ENCODE peak calls at places on chromosomes 7 and 10, in four cellular contexts. One of them, this sample, is unnamed. For H3K9me3, the result is how much of the 10 kb centered on the place peaks cover.

GRCh38 chr10:97892961-97893360 is 43.3 kb downstream of the GOLGA7B start:
- DNase-seq in endodermal cell: no peak
- DNase-seq in IMR-90: no peak
- DNase-seq in CD4-positive, alpha-beta T cell: no peak
- DNase-seq in this sample: no peak

GRCh38 chr7:94028768-94029167 is 24.6 kb upstream of the BET1 start:
- DNase-seq in endodermal cell: no peak
- DNase-seq in IMR-90: peak
- DNase-seq in CD4-positive, alpha-beta T cell: no peak
- DNase-seq in this sample: no peak

GRCh38 chr7:4683043-4683883 is 1.2 kb downstream of the FOXK1 start:
- DNase-seq in endodermal cell: no peak
- DNase-seq in IMR-90: no peak
- DNase-seq in CD4-positive, alpha-beta T cell: peak
- DNase-seq in this sample: peak

GRCh38 chr7:104341545-104341944 is 13.1 kb downstream of the LHFPL3 start:
- DNase-seq in endodermal cell: peak
- DNase-seq in IMR-90: no peak
- DNase-seq in CD4-positive, alpha-beta T cell: no peak
- DNase-seq in this sample: no peak

GRCh38 chr10:93352638-93353383 is 129.3 kb downstream of the MYOF start:
- DNase-seq in endodermal cell: peak
- DNase-seq in IMR-90: peak
- DNase-seq in CD4-positive, alpha-beta T cell: no peak
- DNase-seq in this sample: peak

GRCh38 chr7:132045481-132045980 is 489.1 kb upstream of the PODXL start:
- DNase-seq in endodermal cell: no peak
- DNase-seq in IMR-90: no peak
- DNase-seq in CD4-positive, alpha-beta T cell: no peak
- DNase-seq in this sample: no peak

GRCh38 chr7:38057829-38058228 is 120.2 kb upstream of the STARD3NL start:
- DNase-seq in endodermal cell: no peak
- DNase-seq in IMR-90: no peak
- DNase-seq in CD4-positive, alpha-beta T cell: no peak
- DNase-seq in this sample: no peak

GRCh38 chr10:99522511-99523250 is 10.1 kb upstream of the NKX2-3 start:
- DNase-seq in endodermal cell: peak
- DNase-seq in IMR-90: no peak
- DNase-seq in CD4-positive, alpha-beta T cell: no peak
- DNase-seq in this sample: no peak

GRCh38 chr7:610531-611280 is 91.1 kb upstream of the PDGFA start:
- DNase-seq in endodermal cell: no peak
- DNase-seq in IMR-90: peak
- DNase-seq in CD4-positive, alpha-beta T cell: no peak
- DNase-seq in this sample: no peak

GRCh38 chr7:50727072-50727471 is 55.6 kb downstream of the GRB10 start:
- DNase-seq in endodermal cell: peak
- DNase-seq in IMR-90: peak
- DNase-seq in CD4-positive, alpha-beta T cell: no peak
- DNase-seq in this sample: no peak

GRCh38 chr10:46523881-46524470 is 32.5 kb downstream of the GPRIN2 start:
- DNase-seq in endodermal cell: peak
- DNase-seq in IMR-90: peak
- DNase-seq in CD4-positive, alpha-beta T cell: no peak
- DNase-seq in this sample: no peak

GRCh38 chr7:115494529-115495147 is 535.9 kb downstream of the TFEC start:
- DNase-seq in endodermal cell: no peak
- DNase-seq in IMR-90: no peak
- DNase-seq in CD4-positive, alpha-beta T cell: no peak
- DNase-seq in this sample: no peak

GRCh38 chr7:36283711-36284130 is 105.9 kb upstream of the ANLN start:
- DNase-seq in endodermal cell: peak
- DNase-seq in IMR-90: no peak
- DNase-seq in CD4-positive, alpha-beta T cell: no peak
- DNase-seq in this sample: no peak

GRCh38 chr10:30968711-30969110 is 63.0 kb downstream of the ZNF438 start:
- DNase-seq in endodermal cell: no peak
- DNase-seq in IMR-90: no peak
- DNase-seq in CD4-positive, alpha-beta T cell: no peak
- DNase-seq in this sample: no peak

GRCh38 chr7:51029131-51029530 is 246.4 kb upstream of the GRB10 start:
- DNase-seq in endodermal cell: no peak
- DNase-seq in IMR-90: no peak
- DNase-seq in CD4-positive, alpha-beta T cell: no peak
- DNase-seq in this sample: no peak

GRCh38 chr7:70384891-70385290 is 747.1 kb upstream of the GALNT17 start:
- DNase-seq in endodermal cell: no peak
- DNase-seq in IMR-90: peak
- DNase-seq in CD4-positive, alpha-beta T cell: no peak
- DNase-seq in this sample: no peak

GRCh38 chr7:69309601-69310000 is 288.7 kb upstream of the AUTS2 start:
- DNase-seq in endodermal cell: no peak
- DNase-seq in IMR-90: no peak
- DNase-seq in CD4-positive, alpha-beta T cell: no peak
- DNase-seq in this sample: no peak

GRCh38 chr10:72852428-72852827 is 41.1 kb upstream of the OIT3 start:
- DNase-seq in endodermal cell: no peak
- DNase-seq in IMR-90: no peak
- DNase-seq in CD4-positive, alpha-beta T cell: no peak
- DNase-seq in this sample: no peak

GRCh38 chr7:44977304-44977858 is 1.4 kb downstream of the MYO1G start:
- DNase-seq in endodermal cell: no peak
- DNase-seq in IMR-90: no peak
- DNase-seq in CD4-positive, alpha-beta T cell: peak
- DNase-seq in this sample: peak

GRCh38 chr7:96303105-96303685 is 18.7 kb downstream of the SLC25A13 start:
- DNase-seq in endodermal cell: peak
- DNase-seq in IMR-90: peak
- DNase-seq in CD4-positive, alpha-beta T cell: no peak
- DNase-seq in this sample: no peak

GRCh38 chr7:132381742-132382472 is 194.4 kb downstream of the PLXNA4 start:
- DNase-seq in endodermal cell: peak
- DNase-seq in IMR-90: no peak
- DNase-seq in CD4-positive, alpha-beta T cell: no peak
- DNase-seq in this sample: no peak

GRCh38 chr7:121330053-121330833 is 1.4 kb downstream of the WNT16 start:
- DNase-seq in endodermal cell: peak
- DNase-seq in IMR-90: no peak
- DNase-seq in CD4-positive, alpha-beta T cell: no peak
- DNase-seq in this sample: no peak

GRCh38 chr7:50369408-50370026 is 65.0 kb downstream of the IKZF1 start:
- DNase-seq in endodermal cell: peak
- DNase-seq in IMR-90: no peak
- DNase-seq in CD4-positive, alpha-beta T cell: peak
- DNase-seq in this sample: peak

GRCh38 chr7:45296748-45297147 is 139.2 kb downstream of the RAMP3 start:
- DNase-seq in endodermal cell: no peak
- DNase-seq in IMR-90: no peak
- DNase-seq in CD4-positive, alpha-beta T cell: no peak
- DNase-seq in this sample: no peak

GRCh38 chr7:137670521-137671064 is 176.2 kb downstream of the DGKI start:
- DNase-seq in endodermal cell: no peak
- DNase-seq in IMR-90: peak
- DNase-seq in CD4-positive, alpha-beta T cell: no peak
- DNase-seq in this sample: no peak

GRCh38 chr7:87342231-87342630 is 3.2 kb upstream of the CROT start:
- DNase-seq in endodermal cell: no peak
- DNase-seq in IMR-90: no peak
- DNase-seq in CD4-positive, alpha-beta T cell: no peak
- DNase-seq in this sample: no peak

GRCh38 chr7:133484135-133484534 is 231.3 kb downstream of the EXOC4 start:
- DNase-seq in endodermal cell: no peak
- DNase-seq in IMR-90: no peak
- DNase-seq in CD4-positive, alpha-beta T cell: peak
- DNase-seq in this sample: peak

GRCh38 chr7:44580945-44581344 is 1.1 kb downstream of the TMED4 start:
- DNase-seq in endodermal cell: no peak
- DNase-seq in IMR-90: no peak
- DNase-seq in CD4-positive, alpha-beta T cell: no peak
- DNase-seq in this sample: no peak

GRCh38 chr7:38463277-38464224 is 167.6 kb downstream of the AMPH start:
- DNase-seq in endodermal cell: no peak
- DNase-seq in IMR-90: peak
- DNase-seq in CD4-positive, alpha-beta T cell: peak
- DNase-seq in this sample: peak

GRCh38 chr7:126792501-126792900 is 460.2 kb downstream of the GRM8 start:
- DNase-seq in endodermal cell: no peak
- DNase-seq in IMR-90: no peak
- DNase-seq in CD4-positive, alpha-beta T cell: no peak
- DNase-seq in this sample: no peak

GRCh38 chr7:126791306-126791705 is 461.4 kb downstream of the GRM8 start:
- DNase-seq in endodermal cell: no peak
- DNase-seq in IMR-90: no peak
- DNase-seq in CD4-positive, alpha-beta T cell: no peak
- DNase-seq in this sample: no peak

GRCh38 chr7:126790763-126791162 is 462.0 kb downstream of the GRM8 start:
- DNase-seq in endodermal cell: no peak
- DNase-seq in IMR-90: no peak
- DNase-seq in CD4-positive, alpha-beta T cell: no peak
- DNase-seq in this sample: no peak
- H3K27ac ChIP-seq in endodermal cell: no peak
- H3K27ac ChIP-seq in IMR-90: no peak
- H3K27ac ChIP-seq in CD4-positive, alpha-beta T cell: no peak
- H3K27ac ChIP-seq in this sample: no peak

GRCh38 chr7:56537952-56538351 is 421.7 kb upstream of the NUPR2 start:
- DNase-seq in endodermal cell: no peak
- DNase-seq in IMR-90: no peak
- DNase-seq in CD4-positive, alpha-beta T cell: no peak
- DNase-seq in this sample: no peak
- H3K9me3 ChIP-seq in endodermal cell: half or more
- H3K9me3 ChIP-seq in IMR-90: under half
- H3K9me3 ChIP-seq in CD4-positive, alpha-beta T cell: under half
- H3K9me3 ChIP-seq in this sample: under half

GRCh38 chr7:150955519-150956394 is 22.4 kb downstream of the KCNH2 start:
- DNase-seq in endodermal cell: peak
- DNase-seq in IMR-90: peak
- DNase-seq in CD4-positive, alpha-beta T cell: no peak
- DNase-seq in this sample: no peak
- H3K27ac ChIP-seq in endodermal cell: no peak
- H3K27ac ChIP-seq in IMR-90: no peak
- H3K27ac ChIP-seq in CD4-positive, alpha-beta T cell: no peak
- H3K27ac ChIP-seq in this sample: no peak

DNA sequence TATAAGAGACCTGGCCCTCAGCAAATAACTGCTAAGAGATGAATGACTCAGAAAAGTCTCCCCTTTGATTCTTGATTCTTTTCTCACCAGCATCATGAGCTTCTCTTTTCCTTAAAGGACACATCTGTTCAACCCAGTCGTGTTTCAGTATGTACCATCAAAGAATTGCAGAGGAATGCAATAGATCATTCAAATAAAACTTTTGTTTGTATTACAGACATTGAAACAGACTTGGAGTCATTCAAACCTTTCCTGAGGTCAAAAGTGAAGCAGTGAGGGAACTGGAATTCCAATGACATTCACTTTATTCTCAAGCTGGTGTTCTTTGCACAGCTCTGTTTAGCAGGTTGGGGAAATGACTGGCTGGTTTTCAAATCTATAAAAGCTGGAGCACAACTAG is 598.2 kb upstream of the GHITM start:
- DNase-seq in endodermal cell: no peak
- DNase-seq in IMR-90: no peak
- DNase-seq in CD4-positive, alpha-beta T cell: no peak
- DNase-seq in this sample: no peak
- H3K9me3 ChIP-seq in endodermal cell: under half
- H3K9me3 ChIP-seq in IMR-90: under half
- H3K9me3 ChIP-seq in CD4-positive, alpha-beta T cell: under half
- H3K9me3 ChIP-seq in this sample: under half

GRCh38 chr7:155281411-155281969 is 16.2 kb upstream of the INSIG1 start:
- DNase-seq in endodermal cell: no peak
- DNase-seq in IMR-90: no peak
- DNase-seq in CD4-positive, alpha-beta T cell: no peak
- DNase-seq in this sample: no peak

GRCh38 chr7:155282671-155283070 is 15.0 kb upstream of the INSIG1 start:
- DNase-seq in endodermal cell: no peak
- DNase-seq in IMR-90: no peak
- DNase-seq in CD4-positive, alpha-beta T cell: no peak
- DNase-seq in this sample: no peak

GRCh38 chr7:155279787-155280445 is 17.8 kb upstream of the INSIG1 start:
- DNase-seq in endodermal cell: no peak
- DNase-seq in IMR-90: no peak
- DNase-seq in CD4-positive, alpha-beta T cell: no peak
- DNase-seq in this sample: no peak

GRCh38 chr7:155278921-155279320 is 18.8 kb upstream of the INSIG1 start:
- DNase-seq in endodermal cell: no peak
- DNase-seq in IMR-90: no peak
- DNase-seq in CD4-positive, alpha-beta T cell: no peak
- DNase-seq in this sample: no peak

GRCh38 chr7:155280446-155281410 is 16.9 kb upstream of the INSIG1 start:
- DNase-seq in endodermal cell: no peak
- DNase-seq in IMR-90: no peak
- DNase-seq in CD4-positive, alpha-beta T cell: no peak
- DNase-seq in this sample: no peak
- H3K27ac ChIP-seq in endodermal cell: no peak
- H3K27ac ChIP-seq in IMR-90: no peak
- H3K27ac ChIP-seq in CD4-positive, alpha-beta T cell: no peak
- H3K27ac ChIP-seq in this sample: no peak

This sample was measured in CD4-positive, alpha-beta memory T cell.